ENCODE peak calls at places on chromosomes 16 and 17, in ten cellular contexts. I is stimulated activated CD4-positive, alpha-beta T cell treated with anti-CD3 and anti-CD28 coated beads, Interleukin-2, amount 100 ng/mL, for 48 hours; F is DMS153; E is KBM-7; N is effector CD4-positive, alpha-beta T cell; R is NCI-H345; G is ACHN; U is fibroblast of lung; J is NCI-H1105; C is NCI-H446 treated with DMSO at 0.1 percent for 48 hours. W is an unnamed sample.

GRCh38 chr16:86387461-86388440 is 122.6 kb upstream of the FOXF1 start:
- DNase-seq in I (no peak), F (no peak), E (no peak), N (no peak), R (no peak), G (peak), U (peak), J (no peak), C (no peak), W (no peak)

GRCh38 chr17:42178817-42179216 is 2.1 kb downstream of the KCNH4 start:
- DNase-seq in I (no peak), F (no peak), E (no peak), N (no peak), R (no peak), G (no peak), U (no peak), J (no peak), C (no peak), W (no peak)

GRCh38 chr17:78988152-78988551 is 8.4 kb upstream of the LGALS3BP start:
- DNase-seq in I (no peak), F (no peak), E (no peak), N (no peak), R (no peak), G (no peak), U (no peak), J (no peak), C (no peak), W (no peak)

GRCh38 chr16:19223235-19223847 is 55.3 kb downstream of the SYT17 start:
- DNase-seq in I (peak), F (no peak), E (peak), N (no peak), R (no peak), G (peak), U (no peak), J (no peak), C (no peak), W (no peak)

GRCh38 chr16:266258-267164 is 9.2 kb downstream of the RGS11 start:
- DNase-seq in I (no peak), F (no peak), E (no peak), N (no peak), R (no peak), G (no peak), U (no peak), J (no peak), C (no peak), W (no peak)

GRCh38 chr16:188674-189073 is 8.4 kb downstream of the HBQ1 start:
- DNase-seq in I (no peak), F (no peak), E (peak), N (no peak), R (no peak), G (no peak), U (no peak), J (no peak), C (no peak), W (no peak)

GRCh38 chr17:82962163-82962720 is 117.2 kb upstream of the METRNL start:
- DNase-seq in I (no peak), F (no peak), E (no peak), N (no peak), R (no peak), G (no peak), U (peak), J (no peak), C (no peak), W (no peak)

GRCh38 chr16:13896543-13897182 is 23.3 kb upstream of the ERCC4 start:
- DNase-seq in I (no peak), F (no peak), E (peak), N (no peak), R (no peak), G (peak), U (no peak), J (no peak), C (no peak), W (no peak)

GRCh38 chr16:2842340-2843000 is 12.4 kb downstream of the ZG16B start:
- DNase-seq in I (peak), F (no peak), E (peak), N (peak), R (no peak), G (no peak), U (peak), J (no peak), C (no peak), W (peak)

GRCh38 chr17:73644145-73645049 is at the start of gene SDK2:
- DNase-seq in I (peak), F (no peak), E (no peak), N (no peak), R (peak), G (no peak), U (peak), J (no peak), C (no peak), W (no peak)

GRCh38 chr17:41518789-41519449 is at the start of gene KRT15:
- DNase-seq in I (no peak), F (no peak), E (no peak), N (no peak), R (peak), G (peak), U (no peak), J (peak), C (peak), W (no peak)

GRCh38 chr16:2090819-2091721 is 43.3 kb downstream of the TSC2 start:
- DNase-seq in I (peak), F (peak), E (no peak), N (peak), R (no peak), G (peak), U (peak), J (no peak), C (no peak), W (peak)

GRCh38 chr16:50279142-50279865 is 13.0 kb downstream of the ADCY7 start:
- DNase-seq in I (no peak), F (no peak), E (peak), N (no peak), R (no peak), G (no peak), U (no peak), J (no peak), C (no peak), W (peak)

GRCh38 chr17:34370997-34371395 is 8.0 kb upstream of the CCL1 start:
- DNase-seq in I (no peak), F (no peak), E (no peak), N (no peak), R (no peak), G (no peak), U (no peak), J (no peak), C (no peak), W (no peak)

GRCh38 chr17:48646183-48647102 is 20.3 kb upstream of the HOXB9 start:
- DNase-seq in I (no peak), F (no peak), E (no peak), N (no peak), R (no peak), G (peak), U (no peak), J (peak), C (no peak), W (no peak)

GRCh38 chr16:88347656-88348376 is 34.9 kb upstream of the ZNF469 start:
- DNase-seq in I (peak), F (no peak), E (peak), N (no peak), R (no peak), G (no peak), U (no peak), J (no peak), C (no peak), W (no peak)

GRCh38 chr16:87918866-87919680 is 17.3 kb downstream of the CA5A start:
- DNase-seq in I (no peak), F (no peak), E (no peak), N (no peak), R (no peak), G (no peak), U (no peak), J (no peak), C (no peak), W (peak)

GRCh38 chr17:78391843-78392242 is 13.4 kb downstream of the PGS1 start:
- DNase-seq in I (no peak), F (no peak), E (no peak), N (no peak), R (no peak), G (peak), U (peak), J (no peak), C (no peak), W (no peak)

GRCh38 chr17:7437369-7437863 is 1.9 kb upstream of the FGF11 start:
- DNase-seq in I (no peak), F (no peak), E (no peak), N (no peak), R (no peak), G (no peak), U (no peak), J (no peak), C (no peak), W (no peak)

GRCh38 chr16:23258919-23259237 is 43.2 kb upstream of the SCNN1B start:
- DNase-seq in I (no peak), F (no peak), E (no peak), N (no peak), R (no peak), G (no peak), U (no peak), J (no peak), C (no peak), W (no peak)

GRCh38 chr17:73650617-73651200 is 6.5 kb upstream of the SDK2 start:
- DNase-seq in I (no peak), F (no peak), E (no peak), N (no peak), R (no peak), G (no peak), U (no peak), J (no peak), C (no peak), W (no peak)

GRCh38 chr16:67019171-67019570 is 9.8 kb upstream of the CBFB start:
- DNase-seq in I (no peak), F (no peak), E (no peak), N (no peak), R (no peak), G (no peak), U (no peak), J (no peak), C (no peak), W (no peak)

GRCh38 chr17:68290268-68290954 is 516 bp downstream of the SLC16A6 start:
- DNase-seq in I (peak), F (no peak), E (peak), N (peak), R (no peak), G (no peak), U (no peak), J (peak), C (no peak), W (peak)

GRCh38 chr16:17372383-17372782 is 98.4 kb downstream of the XYLT1 start:
- DNase-seq in I (no peak), F (no peak), E (no peak), N (no peak), R (no peak), G (no peak), U (peak), J (no peak), C (no peak), W (no peak)

GRCh38 chr16:19167710-19168172 is 299 bp upstream of the SYT17 start:
- DNase-seq in I (peak), F (peak), E (peak), N (no peak), R (peak), G (peak), U (peak), J (peak), C (no peak), W (peak)

GRCh38 chr17:64378890-64379354 is 11.7 kb downstream of the PECAM1 start:
- DNase-seq in I (no peak), F (no peak), E (no peak), N (no peak), R (no peak), G (no peak), U (no peak), J (no peak), C (peak), W (no peak)

GRCh38 chr17:79859676-79860615 is 20.7 kb upstream of the CBX4 start:
- DNase-seq in I (no peak), F (no peak), E (no peak), N (no peak), R (no peak), G (no peak), U (no peak), J (no peak), C (no peak), W (no peak)

GRCh38 chr17:49932131-49932723 is 36.8 kb upstream of the DLX4 start:
- DNase-seq in I (no peak), F (no peak), E (no peak), N (no peak), R (no peak), G (no peak), U (no peak), J (peak), C (no peak), W (no peak)

GRCh38 chr16:63943568-63943967 is 1178.3 kb downstream of the CDH11 start:
- DNase-seq in I (no peak), F (no peak), E (no peak), N (no peak), R (no peak), G (no peak), U (peak), J (no peak), C (no peak), W (no peak)

GRCh38 chr16:48629531-48629930 is 19.6 kb upstream of the N4BP1 start:
- DNase-seq in I (no peak), F (no peak), E (no peak), N (no peak), R (no peak), G (no peak), U (no peak), J (no peak), C (no peak), W (no peak)

GRCh38 chr17:80337195-80337895 is 76.7 kb downstream of the RNF213 start:
- DNase-seq in I (no peak), F (no peak), E (no peak), N (no peak), R (no peak), G (no peak), U (no peak), J (no peak), C (no peak), W (no peak)

W was measured in heart right ventricle.